ENCODE peak calls at places on chromosomes 7 and 10, in four cellular contexts. J, P, W and C are unnamed samples. For H3K4me1, the result is how much of the 10 kb centered on the place peaks cover.

GRCh38 chr7:85614684-85615083 is 427.8 kb upstream of the SEMA3D start:
- DNase-seq in J (no peak), W (no peak), P (no peak), C (no peak)

GRCh38 chr7:74334026-74334425 is 44.8 kb downstream of the CLIP2 start:
- DNase-seq in W (no peak), P (peak), J (no peak), C (no peak)

GRCh38 chr7:127941471-127941870 is 89.8 kb downstream of the LRRC4 start:
- DNase-seq in P (no peak), W (no peak), J (no peak), C (no peak)

GRCh38 chr7:107865956-107866775 is 24.8 kb upstream of the DLD start:
- DNase-seq in J (no peak), P (no peak), W (no peak), C (no peak)

GRCh38 chr10:96671207-96671890 is 49.0 kb downstream of the PIK3AP1 start:
- DNase-seq in P (no peak), J (no peak), W (no peak), C (no peak)

GRCh38 chr10:24993237-24993958 is 22.6 kb downstream of the ENKUR start:
- DNase-seq in J (no peak), P (no peak), W (no peak), C (no peak)

GRCh38 chr7:6647541-6647940 is 10.4 kb downstream of the ZNF316 start:
- DNase-seq in J (no peak), P (no peak), W (no peak), C (no peak)

GRCh38 chr7:38224392-38224791 is 46.3 kb downstream of the STARD3NL start:
- DNase-seq in W (no peak), J (no peak), P (no peak), C (no peak)

GRCh38 chr10:124467165-124467564 is 5.5 kb downstream of the LHPP start:
- DNase-seq in W (no peak), P (no peak), J (no peak), C (no peak)
- H3K4me1 ChIP-seq in W (under half), P (under half), J (under half), C (under half)

DNA sequence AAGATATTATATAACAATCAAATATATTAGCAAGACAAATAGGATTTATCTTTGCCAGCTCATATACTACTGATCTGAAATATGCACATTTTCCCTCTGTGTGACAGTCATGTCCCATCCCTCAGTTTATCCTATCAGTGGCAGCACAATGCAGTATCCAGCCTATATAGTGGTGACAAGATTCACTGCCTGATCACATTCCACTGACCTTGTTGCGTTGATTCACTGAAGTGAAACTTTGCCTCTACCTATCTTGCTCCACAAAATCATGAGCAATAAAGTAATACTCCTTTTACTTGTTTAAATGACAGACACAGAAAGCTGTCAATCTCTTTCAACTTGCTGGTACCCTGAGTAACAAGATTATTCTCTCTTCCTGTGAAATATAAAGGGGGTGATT is 6.3 kb downstream of the PSMA2 start:
- DNase-seq in W (no peak), P (no peak), J (no peak), C (no peak)
- H3K4me1 ChIP-seq in W (under half), P (under half), J (under half), C (under half)

GRCh38 chr10:46555366-46555712 is 1.1 kb downstream of the GPRIN2 start:
- DNase-seq in W (no peak), J (peak), P (peak), C (no peak)

GRCh38 chr10:46552526-46553237 is 3.8 kb downstream of the GPRIN2 start:
- DNase-seq in J (no peak), P (no peak), W (no peak), C (no peak)

GRCh38 chr10:46551701-46552525 is 4.5 kb downstream of the GPRIN2 start:
- DNase-seq in J (peak), W (no peak), P (peak), C (no peak)

GRCh38 chr10:46554166-46554781 is 2.2 kb downstream of the GPRIN2 start:
- DNase-seq in P (no peak), W (no peak), J (no peak), C (no peak)

GRCh38 chr10:46553238-46554049 is 3.0 kb downstream of the GPRIN2 start:
- DNase-seq in W (no peak), P (peak), J (peak), C (no peak)
- H3K4me1 ChIP-seq in W (half or more), P (under half), J (under half), C (under half)

GRCh38 chr7:55124989-55125875 is 106.4 kb downstream of the EGFR start:
- DNase-seq in J (no peak), P (no peak), W (no peak), C (no peak)

GRCh38 chr7:55129409-55130078 is 110.7 kb downstream of the EGFR start:
- DNase-seq in W (peak), J (no peak), P (no peak), C (no peak)

GRCh38 chr7:55128693-55129394 is 110.0 kb downstream of the EGFR start:
- DNase-seq in W (no peak), P (peak), J (no peak), C (no peak)

GRCh38 chr7:55127135-55127551 is 108.3 kb downstream of the EGFR start:
- DNase-seq in J (no peak), P (no peak), W (no peak), C (no peak)

DNA sequence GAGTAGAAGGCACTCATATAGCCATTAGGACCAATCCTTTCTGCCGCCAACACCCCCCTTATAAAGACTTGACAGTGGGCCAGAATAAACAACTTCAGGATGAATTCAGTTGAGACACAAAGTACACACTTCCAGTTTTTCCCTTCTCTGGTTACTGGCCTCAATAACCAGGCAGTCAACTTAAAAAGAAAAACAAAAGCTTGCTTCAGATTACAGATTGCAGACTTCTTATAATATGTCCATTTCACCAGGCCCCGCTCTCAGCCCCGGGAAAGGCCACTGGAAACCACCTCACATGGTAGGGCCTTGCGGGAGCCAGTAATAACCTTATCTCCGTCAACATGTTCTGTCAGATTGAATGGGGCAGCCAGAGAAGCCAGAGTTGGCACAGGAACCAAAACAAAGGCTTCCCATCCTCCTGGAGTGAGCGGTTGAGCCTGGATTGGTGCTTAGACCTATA is 108.8 kb downstream of the EGFR start:
- DNase-seq in P (no peak), J (no peak), W (no peak), C (no peak)
- H3K4me1 ChIP-seq in P (under half), J (under half), W (half or more), C (under half)

DNA sequence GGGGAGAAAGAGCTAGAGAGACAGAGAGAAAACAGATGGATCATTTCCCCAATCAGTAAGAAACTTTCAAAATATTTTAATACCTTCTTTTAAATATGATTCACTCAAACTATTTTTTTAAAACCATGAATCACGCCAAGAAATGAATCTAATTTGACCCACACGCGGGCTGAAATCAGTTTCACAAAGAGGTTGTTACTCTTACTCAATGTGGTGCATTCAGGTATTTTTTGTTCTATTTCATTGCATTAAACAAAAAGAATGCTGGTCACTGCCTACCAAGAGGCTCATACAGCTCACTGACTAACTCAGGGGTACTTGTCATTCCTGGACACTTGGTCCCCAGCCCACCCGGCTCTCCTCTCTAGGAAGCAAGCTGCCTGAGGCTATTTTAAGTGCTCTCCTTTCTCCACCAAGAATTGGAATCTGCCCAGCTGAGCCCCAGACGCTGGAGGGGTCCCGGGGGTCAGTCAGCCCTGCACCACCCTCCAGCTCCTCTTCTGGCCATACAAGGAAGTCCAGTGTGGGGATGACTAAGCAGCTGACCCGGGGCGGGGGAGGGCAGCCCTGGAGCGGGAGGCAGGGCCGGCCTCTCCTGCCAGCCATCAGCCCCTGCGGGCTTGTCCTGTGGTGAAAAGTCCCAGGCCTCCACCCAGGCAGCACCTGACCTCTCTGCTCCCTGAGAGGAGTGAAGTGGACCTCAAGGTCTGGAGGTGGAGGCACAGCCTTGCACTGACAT is 21.7 kb upstream of the PFKP start:
- DNase-seq in J (peak), W (peak), P (peak), C (no peak)
- H3K4me1 ChIP-seq in J (under half), W (under half), P (under half), C (under half)

GRCh38 chr7:4693749-4694148 is 11.7 kb downstream of the FOXK1 start:
- DNase-seq in P (no peak), W (no peak), J (no peak), C (no peak)

GRCh38 chr7:4689668-4690067 is 7.6 kb downstream of the FOXK1 start:
- DNase-seq in J (no peak), W (no peak), P (no peak), C (no peak)

GRCh38 chr7:4693152-4693551 is 11.1 kb downstream of the FOXK1 start:
- DNase-seq in W (no peak), J (no peak), P (no peak), C (no peak)

GRCh38 chr7:4690953-4691856 is 9.1 kb downstream of the FOXK1 start:
- DNase-seq in J (no peak), W (no peak), P (no peak), C (no peak)

DNA sequence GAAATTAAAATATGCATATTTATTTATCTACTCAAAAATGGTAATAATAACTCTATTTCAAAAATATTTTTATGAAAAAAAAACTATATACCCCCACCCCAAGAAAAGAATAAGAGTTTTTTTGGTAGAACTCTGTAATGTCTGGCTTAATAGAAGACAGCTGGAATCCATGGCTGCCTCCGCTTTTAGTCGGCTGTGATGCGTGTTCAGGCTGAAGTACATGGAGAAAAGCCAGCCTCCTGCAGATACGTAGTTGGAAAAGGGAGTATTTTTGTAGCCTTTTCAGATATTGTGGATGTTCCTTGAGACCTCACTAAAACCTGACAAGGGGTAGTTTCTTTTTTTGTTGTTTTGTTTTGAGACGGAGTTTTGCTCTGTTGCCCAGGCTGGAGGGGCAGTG is 10.0 kb downstream of the FOXK1 start:
- DNase-seq in J (no peak), W (no peak), P (no peak), C (no peak)
- H3K4me1 ChIP-seq in J (under half), W (under half), P (under half), C (under half)

GRCh38 chr7:86116-86515 is 106.3 kb upstream of the FAM20C start:
- DNase-seq in W (no peak), P (no peak), J (no peak), C (no peak)
- H3K4me1 ChIP-seq in W (under half), P (under half), J (under half), C (under half)

DNA sequence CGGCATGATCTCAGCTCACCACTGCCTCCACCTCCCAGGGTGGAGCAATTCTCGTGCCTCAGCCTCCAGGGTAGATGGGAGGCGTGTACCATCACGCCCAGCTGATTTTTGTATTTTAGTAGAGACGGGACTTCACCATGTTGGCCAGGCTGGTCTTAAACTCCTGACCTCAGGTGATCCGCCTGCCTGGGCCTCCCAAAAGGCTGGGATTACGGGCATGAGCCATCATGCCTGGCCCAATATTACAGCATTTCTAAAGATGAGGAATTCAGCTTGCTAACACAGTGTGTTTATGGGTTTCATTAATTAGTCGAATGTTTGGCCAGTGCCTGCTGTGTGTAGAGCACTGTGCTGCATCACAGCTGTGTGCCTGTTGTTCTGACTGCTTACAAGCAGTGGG is 3.7 kb downstream of the WDR37 start:
- DNase-seq in J (no peak), P (no peak), W (no peak), C (no peak)
- H3K4me1 ChIP-seq in J (under half), P (under half), W (under half), C (under half)